ENCODE peak calls at places on chromosomes 2 and 18, in eight cellular contexts. One of them, this sample, is unnamed.

GRCh38 chr2:205482399-205483065 is 199.8 kb upstream of the NRP2 start:
- DNase-seq in WTC11: peak
- DNase-seq in epithelial cell of esophagus: no peak
- DNase-seq in transverse colon: no peak
- DNase-seq in fibroblast of villous mesenchyme: peak
- DNase-seq in B cell: no peak
- DNase-seq in left ventricle myocardium inferior: peak
- DNase-seq in H1: peak
- DNase-seq in this sample: no peak

GRCh38 chr2:107091163-107091864 is 205.3 kb upstream of the ST6GAL2 start:
- DNase-seq in B cell: no peak
- DNase-seq in transverse colon: no peak
- DNase-seq in WTC11: no peak
- DNase-seq in left ventricle myocardium inferior: no peak
- DNase-seq in H1: no peak
- DNase-seq in epithelial cell of esophagus: no peak
- DNase-seq in fibroblast of villous mesenchyme: no peak
- DNase-seq in this sample: no peak

GRCh38 chr2:157691131-157691530 is 62.5 kb upstream of the ACVR1C start:
- DNase-seq in epithelial cell of esophagus: no peak
- DNase-seq in WTC11: no peak
- DNase-seq in B cell: no peak
- DNase-seq in left ventricle myocardium inferior: no peak
- DNase-seq in fibroblast of villous mesenchyme: no peak
- DNase-seq in transverse colon: no peak
- DNase-seq in H1: no peak
- DNase-seq in this sample: no peak

GRCh38 chr2:155643056-155643775 is 689.3 kb downstream of the NR4A2 start:
- DNase-seq in transverse colon: no peak
- DNase-seq in epithelial cell of esophagus: no peak
- DNase-seq in fibroblast of villous mesenchyme: no peak
- DNase-seq in WTC11: no peak
- DNase-seq in left ventricle myocardium inferior: no peak
- DNase-seq in B cell: no peak
- DNase-seq in H1: no peak
- DNase-seq in this sample: no peak

GRCh38 chr2:48482774-48483173 is 47.2 kb upstream of the STON1 start:
- DNase-seq in H1: no peak
- DNase-seq in epithelial cell of esophagus: peak
- DNase-seq in left ventricle myocardium inferior: no peak
- DNase-seq in WTC11: no peak
- DNase-seq in fibroblast of villous mesenchyme: no peak
- DNase-seq in transverse colon: no peak
- DNase-seq in B cell: no peak
- DNase-seq in this sample: no peak

GRCh38 chr18:22465859-22466602 is 48.3 kb upstream of the CTAGE1 start:
- DNase-seq in transverse colon: no peak
- DNase-seq in H1: no peak
- DNase-seq in WTC11: no peak
- DNase-seq in B cell: no peak
- DNase-seq in fibroblast of villous mesenchyme: peak
- DNase-seq in epithelial cell of esophagus: peak
- DNase-seq in left ventricle myocardium inferior: peak
- DNase-seq in this sample: no peak

GRCh38 chr18:59799383-59800015 is 100.3 kb upstream of the PMAIP1 start:
- DNase-seq in transverse colon: no peak
- DNase-seq in epithelial cell of esophagus: no peak
- DNase-seq in H1: no peak
- DNase-seq in left ventricle myocardium inferior: no peak
- DNase-seq in B cell: no peak
- DNase-seq in fibroblast of villous mesenchyme: peak
- DNase-seq in WTC11: no peak
- DNase-seq in this sample: no peak

GRCh38 chr2:189124175-189124574 is 55.4 kb downstream of the COL5A2 start:
- DNase-seq in H1: no peak
- DNase-seq in fibroblast of villous mesenchyme: no peak
- DNase-seq in epithelial cell of esophagus: no peak
- DNase-seq in WTC11: no peak
- DNase-seq in transverse colon: no peak
- DNase-seq in B cell: no peak
- DNase-seq in left ventricle myocardium inferior: no peak
- DNase-seq in this sample: no peak

GRCh38 chr18:2495381-2495780 is 75.9 kb downstream of the METTL4 start:
- DNase-seq in transverse colon: no peak
- DNase-seq in left ventricle myocardium inferior: no peak
- DNase-seq in epithelial cell of esophagus: no peak
- DNase-seq in fibroblast of villous mesenchyme: no peak
- DNase-seq in B cell: no peak
- DNase-seq in H1: no peak
- DNase-seq in WTC11: no peak
- DNase-seq in this sample: no peak

GRCh38 chr2:70328921-70329561 is 27.2 kb upstream of the FAM136A start:
- DNase-seq in left ventricle myocardium inferior: no peak
- DNase-seq in WTC11: no peak
- DNase-seq in epithelial cell of esophagus: peak
- DNase-seq in transverse colon: peak
- DNase-seq in B cell: no peak
- DNase-seq in fibroblast of villous mesenchyme: no peak
- DNase-seq in H1: peak
- DNase-seq in this sample: no peak

GRCh38 chr2:46534589-46534988 is 55.2 kb downstream of the TMEM247 start:
- DNase-seq in B cell: peak
- DNase-seq in H1: no peak
- DNase-seq in transverse colon: no peak
- DNase-seq in fibroblast of villous mesenchyme: no peak
- DNase-seq in WTC11: no peak
- DNase-seq in left ventricle myocardium inferior: no peak
- DNase-seq in epithelial cell of esophagus: no peak
- DNase-seq in this sample: peak

GRCh38 chr2:155256803-155257202 is 558.3 kb downstream of the KCNJ3 start:
- DNase-seq in transverse colon: no peak
- DNase-seq in B cell: no peak
- DNase-seq in H1: peak
- DNase-seq in fibroblast of villous mesenchyme: no peak
- DNase-seq in epithelial cell of esophagus: peak
- DNase-seq in left ventricle myocardium inferior: no peak
- DNase-seq in WTC11: peak
- DNase-seq in this sample: no peak

GRCh38 chr2:132503621-132504200 is 87.1 kb downstream of the GPR39 start:
- DNase-seq in WTC11: no peak
- DNase-seq in epithelial cell of esophagus: peak
- DNase-seq in transverse colon: peak
- DNase-seq in B cell: no peak
- DNase-seq in H1: no peak
- DNase-seq in fibroblast of villous mesenchyme: peak
- DNase-seq in left ventricle myocardium inferior: no peak
- DNase-seq in this sample: no peak

GRCh38 chr2:207819021-207819687 is 49.4 kb upstream of the FZD5 start:
- DNase-seq in B cell: no peak
- DNase-seq in left ventricle myocardium inferior: no peak
- DNase-seq in transverse colon: no peak
- DNase-seq in fibroblast of villous mesenchyme: no peak
- DNase-seq in H1: no peak
- DNase-seq in epithelial cell of esophagus: no peak
- DNase-seq in WTC11: no peak
- DNase-seq in this sample: no peak

GRCh38 chr2:201235865-201236811 is 24.2 kb upstream of the CASP8 start:
- DNase-seq in epithelial cell of esophagus: peak
- DNase-seq in left ventricle myocardium inferior: peak
- DNase-seq in fibroblast of villous mesenchyme: peak
- DNase-seq in B cell: no peak
- DNase-seq in transverse colon: peak
- DNase-seq in H1: no peak
- DNase-seq in WTC11: peak
- DNase-seq in this sample: peak

GRCh38 chr2:38115216-38116012 is 39.5 kb upstream of the CYP1B1 start:
- DNase-seq in H1: peak
- DNase-seq in left ventricle myocardium inferior: peak
- DNase-seq in transverse colon: peak
- DNase-seq in B cell: peak
- DNase-seq in WTC11: peak
- DNase-seq in epithelial cell of esophagus: peak
- DNase-seq in fibroblast of villous mesenchyme: peak
- DNase-seq in this sample: peak

GRCh38 chr18:11074879-11075278 is 74.5 kb downstream of the PIEZO2 start:
- DNase-seq in B cell: no peak
- DNase-seq in fibroblast of villous mesenchyme: peak
- DNase-seq in left ventricle myocardium inferior: no peak
- DNase-seq in transverse colon: no peak
- DNase-seq in WTC11: no peak
- DNase-seq in epithelial cell of esophagus: no peak
- DNase-seq in H1: no peak
- DNase-seq in this sample: no peak

DNA sequence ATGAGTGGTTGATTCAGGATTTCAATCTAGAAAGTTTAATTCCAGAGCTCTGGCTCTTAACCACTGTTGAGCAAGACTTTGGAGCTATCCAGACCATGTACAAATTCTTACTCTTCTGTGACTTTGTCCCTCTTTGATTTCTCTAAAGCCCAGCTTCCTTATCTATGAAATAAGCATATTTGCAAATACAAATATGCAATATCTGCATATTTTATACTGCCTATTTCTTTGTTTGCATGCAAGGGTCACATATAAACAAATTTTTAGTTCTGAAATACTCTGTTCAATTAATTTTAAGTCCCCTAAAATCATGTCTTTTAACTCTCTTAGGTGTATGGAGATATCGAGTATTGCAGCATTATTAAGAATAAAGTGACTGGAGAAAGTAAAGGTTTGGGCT is 5.5 kb downstream of the RBM45 start:
- DNase-seq in WTC11: no peak
- DNase-seq in H1: no peak
- DNase-seq in transverse colon: no peak
- DNase-seq in fibroblast of villous mesenchyme: no peak
- DNase-seq in B cell: no peak
- DNase-seq in epithelial cell of esophagus: no peak
- DNase-seq in left ventricle myocardium inferior: no peak
- DNase-seq in this sample: no peak
- TF ChIP-seq CTCF in WTC11: no peak
- TF ChIP-seq CTCF in H1: no peak
- TF ChIP-seq CTCF in transverse colon: no peak
- TF ChIP-seq CTCF in fibroblast of villous mesenchyme: no peak
- TF ChIP-seq CTCF in B cell: no peak
- TF ChIP-seq CTCF in epithelial cell of esophagus: no peak
- TF ChIP-seq CTCF in left ventricle myocardium inferior: no peak
- TF ChIP-seq CTCF in this sample: no peak

GRCh38 chr2:220528180-220528579 is 900.8 kb downstream of the SLC4A3 start:
- DNase-seq in transverse colon: no peak
- DNase-seq in fibroblast of villous mesenchyme: peak
- DNase-seq in H1: no peak
- DNase-seq in B cell: no peak
- DNase-seq in left ventricle myocardium inferior: no peak
- DNase-seq in WTC11: no peak
- DNase-seq in epithelial cell of esophagus: peak
- DNase-seq in this sample: no peak

GRCh38 chr2:220539481-220539880 is 912.1 kb downstream of the SLC4A3 start:
- DNase-seq in B cell: no peak
- DNase-seq in left ventricle myocardium inferior: no peak
- DNase-seq in H1: no peak
- DNase-seq in WTC11: no peak
- DNase-seq in epithelial cell of esophagus: no peak
- DNase-seq in transverse colon: no peak
- DNase-seq in fibroblast of villous mesenchyme: no peak
- DNase-seq in this sample: no peak

GRCh38 chr2:220531216-220531615 is 903.8 kb downstream of the SLC4A3 start:
- DNase-seq in left ventricle myocardium inferior: no peak
- DNase-seq in fibroblast of villous mesenchyme: no peak
- DNase-seq in B cell: no peak
- DNase-seq in H1: no peak
- DNase-seq in epithelial cell of esophagus: peak
- DNase-seq in transverse colon: no peak
- DNase-seq in WTC11: no peak
- DNase-seq in this sample: no peak

DNA sequence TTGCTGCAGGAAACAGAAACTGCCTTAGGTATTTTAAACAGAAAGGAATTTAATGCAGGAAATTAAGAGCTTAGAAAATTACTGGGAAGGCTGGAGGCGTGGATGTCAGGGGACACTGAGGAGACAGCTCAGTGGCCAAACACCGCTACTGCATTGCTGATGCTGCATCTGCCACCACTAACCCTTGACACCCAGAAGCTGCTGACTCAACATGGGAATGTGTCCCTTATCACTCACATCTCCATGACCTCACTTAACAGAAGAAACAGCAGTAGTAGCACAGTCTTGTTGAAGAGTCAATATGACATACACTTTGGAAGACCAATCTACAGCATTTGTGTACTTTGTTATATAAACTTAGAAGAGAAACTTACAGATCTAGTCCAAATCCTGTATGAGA is 906.1 kb downstream of the SLC4A3 start:
- DNase-seq in left ventricle myocardium inferior: no peak
- DNase-seq in H1: no peak
- DNase-seq in transverse colon: no peak
- DNase-seq in epithelial cell of esophagus: peak
- DNase-seq in B cell: no peak
- DNase-seq in WTC11: peak
- DNase-seq in fibroblast of villous mesenchyme: peak
- DNase-seq in this sample: peak
- TF ChIP-seq CTCF in left ventricle myocardium inferior: peak
- TF ChIP-seq CTCF in H1: peak
- TF ChIP-seq CTCF in transverse colon: peak
- TF ChIP-seq CTCF in epithelial cell of esophagus: peak
- TF ChIP-seq CTCF in B cell: no peak
- TF ChIP-seq CTCF in WTC11: no peak
- TF ChIP-seq CTCF in fibroblast of villous mesenchyme: peak
- TF ChIP-seq CTCF in this sample: no peak

DNA sequence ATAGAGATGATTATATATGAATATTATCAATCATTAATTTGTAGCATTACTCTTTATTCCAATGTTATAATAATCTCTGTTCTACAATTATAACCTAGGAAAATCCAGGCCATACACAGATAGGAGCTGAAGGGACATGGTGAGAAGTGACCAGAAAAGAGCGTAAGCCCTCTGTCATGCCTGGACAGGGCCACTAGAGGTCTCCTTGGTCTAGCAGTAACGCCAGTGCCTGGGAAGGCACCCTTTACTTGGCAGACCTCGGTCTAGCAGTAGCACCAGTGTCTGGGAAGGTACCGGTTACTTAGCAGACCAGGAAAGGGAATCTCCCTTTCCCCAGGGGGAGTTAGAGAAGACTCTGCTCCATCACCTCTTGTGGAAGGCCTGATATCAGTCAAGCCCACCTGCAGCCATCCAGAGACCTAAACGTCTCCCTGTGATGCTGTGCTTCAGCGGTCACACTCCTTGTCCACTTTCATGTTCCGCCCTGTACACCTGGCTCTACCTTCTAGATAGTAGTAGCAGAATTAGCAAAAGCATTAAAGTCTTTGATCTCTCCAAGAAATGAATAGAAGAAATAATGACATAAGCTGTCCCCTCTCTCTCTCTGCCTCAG is 447.5 kb upstream of the FSIP2 start:
- DNase-seq in fibroblast of villous mesenchyme: peak
- DNase-seq in epithelial cell of esophagus: peak
- DNase-seq in WTC11: peak
- DNase-seq in transverse colon: peak
- DNase-seq in H1: peak
- DNase-seq in left ventricle myocardium inferior: no peak
- DNase-seq in B cell: no peak
- DNase-seq in this sample: no peak
- TF ChIP-seq CTCF in fibroblast of villous mesenchyme: peak
- TF ChIP-seq CTCF in epithelial cell of esophagus: peak
- TF ChIP-seq CTCF in WTC11: peak
- TF ChIP-seq CTCF in transverse colon: peak
- TF ChIP-seq CTCF in H1: peak
- TF ChIP-seq CTCF in left ventricle myocardium inferior: peak
- TF ChIP-seq CTCF in B cell: no peak
- TF ChIP-seq CTCF in this sample: peak

GRCh38 chr2:105399207-105399861 is 483 bp upstream of the FHL2 start:
- DNase-seq in WTC11: peak
- DNase-seq in transverse colon: no peak
- DNase-seq in left ventricle myocardium inferior: no peak
- DNase-seq in epithelial cell of esophagus: no peak
- DNase-seq in fibroblast of villous mesenchyme: no peak
- DNase-seq in H1: no peak
- DNase-seq in B cell: no peak
- DNase-seq in this sample: peak
- TF ChIP-seq CTCF in WTC11: no peak
- TF ChIP-seq CTCF in transverse colon: no peak
- TF ChIP-seq CTCF in left ventricle myocardium inferior: no peak
- TF ChIP-seq CTCF in epithelial cell of esophagus: no peak
- TF ChIP-seq CTCF in fibroblast of villous mesenchyme: no peak
- TF ChIP-seq CTCF in H1: no peak
- TF ChIP-seq CTCF in B cell: peak
- TF ChIP-seq CTCF in this sample: no peak

This sample was measured in GM13977.